ENCODE peak calls at places on chromosomes 1 and 21, in six cellular contexts. M is upper lobe of right lung, U is BJ, V is NCI-H1092 treated with DMSO at 0.1 percent for 48 hours, H is T1000, D is iris pigment epithelial cell. N is an unnamed sample.

GRCh38 chr1:209040351-209040750 is 543.2 kb upstream of the CAMK1G start:
- DNase-seq in U (no peak), V (no peak), M (no peak), D (no peak), H (no peak), N (no peak)

GRCh38 chr21:46000731-46001641 is 19.4 kb downstream of the COL6A1 start:
- DNase-seq in D (no peak), U (no peak), V (no peak), M (no peak), H (peak; percentile 80), N (no peak)

GRCh38 chr1:56655991-56656613 is 11.0 kb downstream of the PRKAA2 start:
- DNase-seq in D (no peak), H (no peak), U (no peak), M (no peak), V (no peak), N (no peak)

GRCh38 chr1:242129103-242129502 is 130.2 kb upstream of the MAP1LC3C start:
- DNase-seq in D (peak; percentile 15), M (no peak), H (no peak), U (no peak), V (peak; percentile 24), N (no peak)

GRCh38 chr1:236124965-236125364 is 17.4 kb upstream of the GPR137B start:
- DNase-seq in U (no peak), H (no peak), M (no peak), V (no peak), D (no peak), N (no peak)

GRCh38 chr1:162357681-162358266 is 18.9 kb downstream of the SPATA46 start:
- DNase-seq in D (peak; percentile 63), U (no peak), V (peak; percentile 43), M (no peak), H (no peak), N (no peak)

GRCh38 chr1:54047384-54048315 is 5.4 kb downstream of the TMEM59 start:
- DNase-seq in M (no peak), H (no peak), D (peak; percentile 36), V (no peak), U (no peak), N (no peak)

GRCh38 chr1:1075148-1075935 is 1.2 kb upstream of the RNF223 start:
- DNase-seq in H (no peak), M (peak; percentile 61), D (no peak), V (no peak), U (no peak), N (no peak)

GRCh38 chr1:10080523-10080922 is 47.8 kb downstream of the UBE4B start:
- DNase-seq in H (no peak), V (no peak), U (no peak), D (no peak), M (no peak), N (no peak)

GRCh38 chr1:47759581-47760247 is 237.5 kb downstream of the TRABD2B start:
- DNase-seq in D (no peak), M (no peak), U (no peak), H (no peak), V (no peak), N (no peak)

GRCh38 chr1:168535536-168535935 is 8.3 kb downstream of the XCL2 start:
- DNase-seq in M (no peak), U (no peak), H (no peak), V (no peak), D (no peak), N (no peak)

GRCh38 chr1:41493626-41494350 is 9.3 kb upstream of the EDN2 start:
- DNase-seq in M (no peak), V (no peak), H (no peak), D (no peak), U (no peak), N (no peak)

GRCh38 chr21:42108554-42108885 is 37.4 kb downstream of the UMODL1 start:
- DNase-seq in M (no peak), H (no peak), V (no peak), D (no peak), U (no peak), N (no peak)

GRCh38 chr1:226659641-226660040 is 79.4 kb downstream of the ITPKB start:
- DNase-seq in H (no peak), V (no peak), U (no peak), D (no peak), M (no peak), N (no peak)

GRCh38 chr21:36321325-36322082 is 1.5 kb downstream of the MORC3 start:
- DNase-seq in V (peak; percentile 91), M (no peak), H (no peak), D (peak; percentile 43), U (no peak), N (no peak)

GRCh38 chr1:98467584-98467983 is 193.9 kb upstream of the SNX7 start:
- DNase-seq in H (no peak), M (no peak), U (no peak), D (no peak), V (no peak), N (no peak)

GRCh38 chr1:224219612-224220011 is 36.6 kb downstream of the DEGS1 start:
- DNase-seq in H (no peak), D (no peak), U (no peak), M (no peak), V (no peak), N (no peak)

GRCh38 chr1:229223498-229223897 is 47.4 kb upstream of the RAB4A start:
- DNase-seq in V (no peak), U (no peak), M (no peak), D (no peak), H (no peak), N (no peak)

GRCh38 chr21:34630536-34631143 is 15.7 kb upstream of the RCAN1 start:
- DNase-seq in V (peak; percentile 76), M (no peak), H (peak; percentile 25), U (no peak), D (peak; percentile 54), N (no peak)

GRCh38 chr21:42172596-42173483 is 46.1 kb upstream of the ABCG1 start:
- DNase-seq in D (no peak), V (no peak), U (no peak), H (no peak), M (peak; percentile 58), N (no peak)

GRCh38 chr1:157944666-157945280 is 48.7 kb upstream of the KIRREL1 start:
- DNase-seq in H (no peak), M (no peak), U (no peak), V (no peak), D (no peak), N (no peak)

GRCh38 chr1:6082430-6082971 is 36.8 kb downstream of the KCNAB2 start:
- DNase-seq in D (no peak), V (no peak), H (no peak), U (no peak), M (no peak), N (no peak)

GRCh38 chr1:185816460-185816859 is 82.3 kb downstream of the HMCN1 start:
- DNase-seq in U (peak; percentile 41), H (no peak), M (no peak), D (peak; percentile 74), V (no peak), N (no peak)

GRCh38 chr1:92756537-92756936 is 28.4 kb downstream of the EVI5 start:
- DNase-seq in U (no peak), M (no peak), H (no peak), V (no peak), D (no peak), N (no peak)

GRCh38 chr1:179129702-179130473 is 48.0 kb downstream of the TOR3A start:
- DNase-seq in U (no peak), D (peak; percentile 54), V (no peak), H (no peak), M (no peak), N (no peak)

GRCh38 chr1:93437976-93438605 is 9.8 kb upstream of the FNBP1L start:
- DNase-seq in V (peak; percentile 59), M (no peak), U (peak; percentile 17), D (peak; percentile 57), H (no peak), N (no peak)

GRCh38 chr1:84871181-84871580 is 21.8 kb downstream of the LPAR3 start:
- DNase-seq in V (no peak), D (no peak), U (no peak), H (no peak), M (no peak), N (no peak)

GRCh38 chr1:169764919-169765318 is 29.8 kb downstream of the METTL18 start:
- DNase-seq in V (no peak), D (no peak), M (no peak), H (no peak), U (no peak), N (no peak)

GRCh38 chr1:57796609-57797008 is 372.7 kb upstream of the DAB1 start:
- DNase-seq in D (peak; percentile 6), H (no peak), U (no peak), M (no peak), V (no peak), N (no peak)

GRCh38 chr1:109181085-109181806 is 32.5 kb upstream of the SARS1 start:
- DNase-seq in H (no peak), U (no peak), M (no peak), D (peak; percentile 23), V (peak; percentile 29), N (no peak)

GRCh38 chr21:29258626-29259335 is 39.9 kb upstream of the BACH1 start:
- DNase-seq in U (peak; percentile 71), H (peak; percentile 58), M (no peak), V (no peak), D (peak; percentile 88), N (no peak)

GRCh38 chr1:47751188-47751587 is 246.0 kb downstream of the TRABD2B start:
- DNase-seq in H (no peak), U (no peak), D (peak; percentile 66), M (no peak), V (peak; percentile 32), N (no peak)

GRCh38 chr1:119674110-119674509 is 26.0 kb upstream of the ZNF697 start:
- DNase-seq in U (no peak), D (peak; percentile 71), H (peak; percentile 18), M (no peak), V (no peak), N (no peak)

GRCh38 chr1:9009438-9010366 is 16.5 kb downstream of the SLC2A7 start:
- DNase-seq in M (no peak), H (no peak), D (peak; percentile 36), V (peak; percentile 8), U (no peak), N (no peak)

N was measured in anterior cingulate cortex.